ENCODE peak calls at places on chromosomes 12 and 14, in seven cellular contexts. W is neural progenitor cell; H is PC-3; C is GM23338; B is effector memory CD4-positive, alpha-beta T cell; S is body of pancreas; M is bronchial epithelial cell. U is an unnamed sample. For H3K36me3, the result is how much of the 10 kb centered on the place peaks cover.

GRCh38 chr12:113051759-113052158 is 4.8 kb upstream of the DTX1 start:
- DNase-seq in W (no peak), H (no peak), C (no peak), B (no peak), S (no peak), M (no peak), U (no peak)

GRCh38 chr12:120719496-120720233 is 6.0 kb upstream of the ACADS start:
- DNase-seq in W (no peak), H (no peak), C (no peak), B (no peak), S (no peak), M (no peak), U (no peak)

GRCh38 chr14:96237641-96238040 is 18.4 kb upstream of the BDKRB1 start:
- DNase-seq in W (no peak), H (no peak), C (no peak), B (no peak), S (no peak), M (no peak), U (no peak)

GRCh38 chr14:75518625-75519024 is 3.6 kb upstream of the BATF start:
- DNase-seq in W (peak), H (peak), C (peak), B (no peak), S (no peak), M (peak), U (peak)

GRCh38 chr14:53432378-53432802 is 279.3 kb upstream of the DDHD1 start:
- DNase-seq in W (peak), H (peak), C (peak), B (no peak), S (no peak), M (peak), U (peak)

GRCh38 chr12:103423061-103423473 is 72.7 kb downstream of the C12orf42 start:
- DNase-seq in W (peak), H (no peak), C (no peak), B (no peak), S (no peak), M (no peak), U (no peak)

GRCh38 chr12:46153267-46153872 is 115.5 kb downstream of the SLC38A1 start:
- DNase-seq in W (peak), H (peak), C (peak), B (no peak), S (no peak), M (peak), U (peak)

GRCh38 chr12:98770230-98770629 is 125.1 kb downstream of the APAF1 start:
- DNase-seq in W (no peak), H (no peak), C (no peak), B (no peak), S (no peak), M (no peak), U (no peak)

GRCh38 chr12:89083491-89083890 is 268.8 kb downstream of the DUSP6 start:
- DNase-seq in W (no peak), H (no peak), C (no peak), B (no peak), S (no peak), M (no peak), U (no peak)

GRCh38 chr14:99217556-99217955 is 54.4 kb downstream of the BCL11B start:
- DNase-seq in W (no peak), H (no peak), C (no peak), B (no peak), S (no peak), M (no peak), U (no peak)

GRCh38 chr12:19419086-19419485 is 20.2 kb upstream of the AEBP2 start:
- DNase-seq in W (no peak), H (no peak), C (no peak), B (no peak), S (no peak), M (no peak), U (no peak)

GRCh38 chr12:84730561-84731162 is 181.9 kb downstream of the SLC6A15 start:
- DNase-seq in W (peak), H (no peak), C (peak), B (no peak), S (no peak), M (no peak), U (no peak)

GRCh38 chr12:105228494-105228893 is 7.5 kb downstream of the APPL2 start:
- DNase-seq in W (no peak), H (no peak), C (no peak), B (no peak), S (peak), M (peak), U (no peak)

GRCh38 chr14:22996823-22997301 is 13.1 kb downstream of the C14orf93 start:
- DNase-seq in W (no peak), H (no peak), C (no peak), B (no peak), S (no peak), M (no peak), U (no peak)

GRCh38 chr14:34460841-34461240 is 1.2 kb downstream of the SPTSSA start:
- DNase-seq in W (peak), H (peak), C (no peak), B (no peak), S (no peak), M (peak), U (no peak)

GRCh38 chr14:55730602-55731001 is 150.6 kb downstream of the KTN1 start:
- DNase-seq in W (no peak), H (peak), C (no peak), B (no peak), S (no peak), M (peak), U (no peak)

GRCh38 chr12:130621696-130622298 is 94.3 kb downstream of the RIMBP2 start:
- DNase-seq in W (no peak), H (no peak), C (no peak), B (no peak), S (no peak), M (no peak), U (no peak)

GRCh38 chr12:106415134-106415533 is 57.6 kb downstream of the POLR3B start:
- DNase-seq in W (no peak), H (peak), C (no peak), B (no peak), S (no peak), M (peak), U (no peak)

GRCh38 chr12:64733857-64734256 is 25.3 kb downstream of the GNS start:
- DNase-seq in W (no peak), H (peak), C (no peak), B (no peak), S (peak), M (peak), U (no peak)

GRCh38 chr12:119505001-119505400 is 88.6 kb upstream of the TMEM233 start:
- DNase-seq in W (no peak), H (peak), C (no peak), B (no peak), S (no peak), M (no peak), U (no peak)

GRCh38 chr12:108611884-108612415 is 14.1 kb upstream of the TMEM119 start:
- DNase-seq in W (peak), H (peak), C (peak), B (peak), S (no peak), M (peak), U (peak)

GRCh38 chr14:64767215-64767964 is 63.2 kb downstream of the PLEKHG3 start:
- DNase-seq in W (no peak), H (no peak), C (no peak), B (no peak), S (no peak), M (no peak), U (no peak)

GRCh38 chr14:101200008-101200649 is 296.6 kb upstream of the RTL1 start:
- DNase-seq in W (no peak), H (no peak), C (no peak), B (no peak), S (no peak), M (no peak), U (peak)

GRCh38 chr12:93200291-93200917 is 177.3 kb upstream of the NUDT4 start:
- DNase-seq in W (no peak), H (no peak), C (no peak), B (no peak), S (no peak), M (no peak), U (no peak)

GRCh38 chr12:105698047-105698446 is 367.6 kb downstream of the C12orf75 start:
- DNase-seq in W (no peak), H (no peak), C (no peak), B (no peak), S (no peak), M (no peak), U (no peak)

GRCh38 chr12:59626382-59626781 is 30.6 kb downstream of the SLC16A7 start:
- DNase-seq in W (no peak), H (peak), C (no peak), B (no peak), S (no peak), M (peak), U (no peak)

GRCh38 chr14:23638414-23639047 is 2.4 kb downstream of the DHRS2 start:
- DNase-seq in W (no peak), H (no peak), C (no peak), B (no peak), S (no peak), M (peak), U (no peak)

GRCh38 chr12:89517648-89518047 is 6.9 kb downstream of the GALNT4 start:
- DNase-seq in W (no peak), H (no peak), C (no peak), B (no peak), S (no peak), M (no peak), U (no peak)

GRCh38 chr12:50174971-50175715 is 8.0 kb upstream of the CERS5 start:
- DNase-seq in W (peak), H (peak), C (peak), B (no peak), S (peak), M (peak), U (peak)

GRCh38 chr14:101709962-101710891 is 51.3 kb upstream of the PPP2R5C start:
- DNase-seq in W (no peak), H (peak), C (no peak), B (no peak), S (no peak), M (peak), U (no peak)

GRCh38 chr12:30816742-30817465 is 62.2 kb upstream of the CAPRIN2 start:
- DNase-seq in W (no peak), H (no peak), C (no peak), B (no peak), S (no peak), M (no peak), U (no peak)

GRCh38 chr12:95506707-95507523 is 33.0 kb downstream of the METAP2 start:
- DNase-seq in W (no peak), H (no peak), C (no peak), B (no peak), S (no peak), M (no peak), U (no peak)
- H3K36me3 ChIP-seq in W (under half), H (half or more), C (under half), B (half or more), S (under half), M (under half), U (under half)

GRCh38 chr12:21649034-21649433 is 8.6 kb downstream of the LDHB start:
- DNase-seq in W (no peak), H (no peak), C (no peak), B (no peak), S (no peak), M (no peak), U (no peak)
- H3K36me3 ChIP-seq in W (under half), H (half or more), C (half or more), B (half or more), S (under half), M (under half), U (under half)

GRCh38 chr12:95282266-95282665 is 64.7 kb downstream of the VEZT start:
- DNase-seq in W (no peak), H (no peak), C (no peak), B (no peak), S (no peak), M (no peak), U (no peak)

GRCh38 chr12:95279835-95280234 is 62.2 kb downstream of the VEZT start:
- DNase-seq in W (no peak), H (no peak), C (no peak), B (no peak), S (no peak), M (no peak), U (no peak)

GRCh38 chr12:95286713-95287112 is 69.1 kb downstream of the VEZT start:
- DNase-seq in W (no peak), H (peak), C (no peak), B (no peak), S (no peak), M (no peak), U (no peak)

DNA sequence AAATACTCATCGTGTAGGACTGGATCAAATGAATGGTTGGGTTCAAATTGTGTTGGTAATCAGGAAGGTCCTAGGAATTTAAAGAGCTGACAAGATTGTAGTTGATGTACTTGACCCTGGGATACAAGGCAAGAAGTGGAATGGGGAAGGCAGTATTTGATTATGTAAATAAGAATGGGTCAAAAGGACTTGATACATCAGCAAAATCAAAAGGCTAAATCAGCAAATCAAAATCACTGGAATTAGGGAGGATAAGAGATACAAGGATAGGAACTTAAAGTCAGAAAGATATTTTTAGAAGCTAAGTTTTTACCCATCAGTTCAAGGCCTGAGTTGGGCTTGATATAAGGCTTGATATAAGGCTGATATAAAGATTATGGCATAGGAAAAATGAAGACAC is 65.8 kb downstream of the VEZT start:
- DNase-seq in W (no peak), H (no peak), C (no peak), B (no peak), S (no peak), M (no peak), U (no peak)
- H3K36me3 ChIP-seq in W (under half), H (under half), C (under half), B (under half), S (under half), M (under half), U (under half)

GRCh38 chr14:90287791-90288190 is 31.4 kb downstream of the PSMC1 start:
- DNase-seq in W (no peak), H (no peak), C (no peak), B (no peak), S (no peak), M (no peak), U (no peak)
- H3K36me3 ChIP-seq in W (under half), H (under half), C (under half), B (under half), S (under half), M (under half), U (under half)

DNA sequence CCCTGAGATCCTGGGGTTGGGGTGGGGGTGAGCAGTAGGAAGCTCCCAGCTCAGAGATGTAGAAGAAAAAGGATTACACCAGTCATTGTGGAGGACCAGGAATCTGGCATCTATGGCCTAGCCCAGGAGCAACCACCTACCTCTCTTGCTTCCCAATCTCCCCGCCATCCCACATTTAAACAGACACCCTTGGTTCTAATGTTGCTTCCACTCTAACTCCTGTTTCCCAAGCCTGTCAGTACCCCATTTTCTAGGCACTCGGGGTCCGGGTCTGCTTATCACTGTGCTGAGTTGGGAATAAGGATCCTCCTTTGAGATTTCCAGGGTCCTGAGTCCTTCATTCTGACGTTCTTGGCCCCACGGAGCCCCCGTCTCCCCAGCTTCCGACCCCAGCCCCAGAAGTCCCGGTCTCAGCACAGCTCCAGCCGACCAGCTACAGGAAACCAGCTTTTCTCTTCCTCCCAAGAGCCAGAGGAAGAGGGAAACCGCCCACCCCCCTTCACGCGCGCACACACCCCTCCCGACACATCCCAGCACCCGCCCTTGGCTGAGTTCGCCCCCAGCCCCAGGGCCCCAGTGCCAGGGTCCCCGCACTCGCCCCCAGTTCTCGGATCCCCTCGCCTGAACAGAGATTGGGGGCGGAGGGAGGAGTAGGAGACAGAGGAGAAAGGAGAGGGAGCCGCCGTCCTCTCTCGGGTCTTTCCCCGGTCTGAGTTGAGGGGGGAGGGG is 1.2 kb downstream of the ITGA5 start:
- DNase-seq in W (peak), H (no peak), C (peak), B (no peak), S (no peak), M (no peak), U (peak)
- H3K36me3 ChIP-seq in W (under half), H (under half), C (under half), B (under half), S (under half), M (under half), U (under half)

GRCh38 chr12:2826721-2827515 is 7.9 kb downstream of the NRIP2 start:
- DNase-seq in W (peak), H (no peak), C (no peak), B (no peak), S (no peak), M (no peak), U (no peak)
- H3K36me3 ChIP-seq in W (under half), H (under half), C (under half), B (half or more), S (under half), M (under half), U (under half)

GRCh38 chr14:104699426-104699748 is 10.0 kb downstream of the INF2 start:
- DNase-seq in W (no peak), H (no peak), C (no peak), B (no peak), S (no peak), M (no peak), U (no peak)

GRCh38 chr14:104698688-104699425 is 9.4 kb downstream of the INF2 start:
- DNase-seq in W (no peak), H (no peak), C (no peak), B (no peak), S (no peak), M (no peak), U (no peak)

GRCh38 chr14:104701383-104702076 is 12.1 kb downstream of the INF2 start:
- DNase-seq in W (no peak), H (no peak), C (no peak), B (no peak), S (no peak), M (no peak), U (no peak)

GRCh38 chr14:104700747-104701215 is 11.4 kb downstream of the INF2 start:
- DNase-seq in W (no peak), H (no peak), C (peak), B (no peak), S (no peak), M (no peak), U (peak)

DNA sequence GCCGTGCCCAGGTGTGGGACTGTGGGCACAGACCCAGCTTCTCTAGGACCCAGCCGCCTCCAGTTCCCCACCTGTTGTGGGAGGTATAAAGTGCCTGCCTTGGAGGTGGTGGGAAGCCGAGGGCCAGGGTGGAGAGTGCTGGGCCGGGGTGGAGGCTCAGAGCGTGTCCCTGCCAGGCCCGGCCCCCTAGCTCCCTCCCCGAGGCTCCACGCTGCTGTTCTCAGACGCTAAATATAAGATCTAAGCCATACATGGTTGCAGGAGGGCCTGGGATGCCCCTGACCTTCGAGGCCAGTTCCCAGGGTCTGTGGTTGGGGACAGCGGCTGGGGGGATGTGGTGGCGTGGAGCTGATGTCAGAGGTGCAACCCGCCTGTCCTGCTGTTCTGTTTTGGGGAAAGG is 10.8 kb downstream of the INF2 start:
- DNase-seq in W (no peak), H (no peak), C (no peak), B (no peak), S (no peak), M (no peak), U (peak)
- H3K36me3 ChIP-seq in W (under half), H (under half), C (under half), B (under half), S (under half), M (under half), U (under half)

GRCh38 chr12:57470970-57471656 is 8.6 kb downstream of the ARHGAP9 start:
- DNase-seq in W (no peak), H (no peak), C (no peak), B (no peak), S (no peak), M (no peak), U (no peak)
- H3K36me3 ChIP-seq in W (under half), H (under half), C (under half), B (half or more), S (under half), M (under half), U (under half)

DNA sequence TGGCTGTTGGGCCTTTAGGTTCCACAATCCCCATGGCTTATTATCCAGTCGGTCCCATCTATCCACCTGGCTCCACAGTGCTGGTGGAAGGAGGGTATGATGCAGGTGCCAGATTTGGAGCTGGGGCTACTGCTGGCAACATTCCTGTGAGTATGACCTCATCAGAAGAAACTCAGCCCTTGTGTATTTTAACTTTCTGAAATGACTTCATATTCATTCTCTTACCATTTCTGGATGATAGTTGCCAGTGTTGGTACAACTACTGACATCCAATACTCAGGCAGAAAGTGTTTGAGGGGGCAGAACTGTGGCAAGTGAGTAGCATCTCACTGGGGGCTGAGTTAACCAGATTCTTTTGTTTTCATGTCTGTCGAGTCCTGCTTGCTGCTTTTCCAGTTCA is 2.3 kb downstream of the DAZAP2 start:
- DNase-seq in W (no peak), H (peak), C (no peak), B (no peak), S (no peak), M (peak), U (no peak)
- H3K36me3 ChIP-seq in W (under half), H (under half), C (under half), B (under half), S (under half), M (under half), U (under half)

U was measured in H7.